ENCODE peak calls at places on chromosomes 6 and 20, in nine cellular contexts. One of them, this sample, is unnamed.
A peak's percentile ranks its signal among the peaks of the same experiment; 100 is the strongest.

GRCh38 chr6:14622878-14623542 is 505.4 kb downstream of the CD83 start:
- DNase-seq in mammary epithelial cell: no peak
- DNase-seq in AG10803: no peak
- DNase-seq in cardiac muscle cell: no peak
- DNase-seq in IMR-90: peak; percentile 15
- DNase-seq in SK-N-SH: no peak
- DNase-seq in cardiac fibroblast: no peak
- DNase-seq in GM06990: no peak
- DNase-seq in neural progenitor cell: no peak
- DNase-seq in this sample: no peak

GRCh38 chr6:16511048-16511660 is 250.1 kb downstream of the ATXN1 start:
- DNase-seq in mammary epithelial cell: peak; percentile 30
- DNase-seq in AG10803: peak; percentile 56
- DNase-seq in cardiac muscle cell: peak; percentile 66
- DNase-seq in IMR-90: peak; percentile 48
- DNase-seq in SK-N-SH: peak; percentile 38
- DNase-seq in cardiac fibroblast: peak; percentile 68
- DNase-seq in GM06990: no peak
- DNase-seq in neural progenitor cell: peak; percentile 57
- DNase-seq in this sample: peak; percentile 48

GRCh38 chr6:134748484-134748883 is 201.4 kb downstream of the ALDH8A1 start:
- DNase-seq in mammary epithelial cell: no peak
- DNase-seq in AG10803: no peak
- DNase-seq in cardiac muscle cell: no peak
- DNase-seq in IMR-90: no peak
- DNase-seq in SK-N-SH: no peak
- DNase-seq in cardiac fibroblast: no peak
- DNase-seq in GM06990: no peak
- DNase-seq in neural progenitor cell: no peak
- DNase-seq in this sample: no peak

GRCh38 chr6:23728707-23729106 is 397.3 kb upstream of the NRSN1 start:
- DNase-seq in mammary epithelial cell: no peak
- DNase-seq in AG10803: no peak
- DNase-seq in cardiac muscle cell: peak; percentile 1
- DNase-seq in IMR-90: no peak
- DNase-seq in SK-N-SH: no peak
- DNase-seq in cardiac fibroblast: no peak
- DNase-seq in GM06990: no peak
- DNase-seq in neural progenitor cell: no peak
- DNase-seq in this sample: no peak

GRCh38 chr20:38875170-38875993 is 50.8 kb upstream of the FAM83D start:
- DNase-seq in mammary epithelial cell: no peak
- DNase-seq in AG10803: no peak
- DNase-seq in cardiac muscle cell: no peak
- DNase-seq in IMR-90: no peak
- DNase-seq in SK-N-SH: peak; percentile 74
- DNase-seq in cardiac fibroblast: no peak
- DNase-seq in GM06990: peak; percentile 88
- DNase-seq in neural progenitor cell: no peak
- DNase-seq in this sample: peak; percentile 98

GRCh38 chr6:111534366-111534765 is 51.3 kb upstream of the REV3L start:
- DNase-seq in mammary epithelial cell: peak; percentile 38
- DNase-seq in AG10803: no peak
- DNase-seq in cardiac muscle cell: peak; percentile 49
- DNase-seq in IMR-90: peak; percentile 35
- DNase-seq in SK-N-SH: no peak
- DNase-seq in cardiac fibroblast: peak; percentile 51
- DNase-seq in GM06990: no peak
- DNase-seq in neural progenitor cell: no peak
- DNase-seq in this sample: no peak

GRCh38 chr6:109961666-109962065 is 16.4 kb upstream of the GPR6 start:
- DNase-seq in mammary epithelial cell: peak; percentile 62
- DNase-seq in AG10803: peak; percentile 21
- DNase-seq in cardiac muscle cell: peak; percentile 2
- DNase-seq in IMR-90: no peak
- DNase-seq in SK-N-SH: no peak
- DNase-seq in cardiac fibroblast: peak; percentile 42
- DNase-seq in GM06990: no peak
- DNase-seq in neural progenitor cell: no peak
- DNase-seq in this sample: no peak

GRCh38 chr6:149014631-149015171 is 267.9 kb downstream of the UST start:
- DNase-seq in mammary epithelial cell: no peak
- DNase-seq in AG10803: peak; percentile 45
- DNase-seq in cardiac muscle cell: peak; percentile 59
- DNase-seq in IMR-90: peak; percentile 74
- DNase-seq in SK-N-SH: no peak
- DNase-seq in cardiac fibroblast: peak; percentile 56
- DNase-seq in GM06990: no peak
- DNase-seq in neural progenitor cell: no peak
- DNase-seq in this sample: no peak

GRCh38 chr6:107931894-107932293 is 26.1 kb downstream of the SEC63 start:
- DNase-seq in mammary epithelial cell: no peak
- DNase-seq in AG10803: no peak
- DNase-seq in cardiac muscle cell: no peak
- DNase-seq in IMR-90: no peak
- DNase-seq in SK-N-SH: no peak
- DNase-seq in cardiac fibroblast: no peak
- DNase-seq in GM06990: no peak
- DNase-seq in neural progenitor cell: no peak
- DNase-seq in this sample: no peak

GRCh38 chr6:129749749-129750120 is 39.8 kb upstream of the ARHGAP18 start:
- DNase-seq in mammary epithelial cell: peak; percentile 83
- DNase-seq in AG10803: peak; percentile 90
- DNase-seq in cardiac muscle cell: peak; percentile 92
- DNase-seq in IMR-90: peak; percentile 83
- DNase-seq in SK-N-SH: no peak
- DNase-seq in cardiac fibroblast: peak; percentile 91
- DNase-seq in GM06990: no peak
- DNase-seq in neural progenitor cell: no peak
- DNase-seq in this sample: peak; percentile 79

GRCh38 chr6:110681543-110682459 is 133.5 kb downstream of the CDK19 start:
- DNase-seq in mammary epithelial cell: peak; percentile 6
- DNase-seq in AG10803: no peak
- DNase-seq in cardiac muscle cell: no peak
- DNase-seq in IMR-90: peak; percentile 23
- DNase-seq in SK-N-SH: no peak
- DNase-seq in cardiac fibroblast: peak; percentile 10
- DNase-seq in GM06990: no peak
- DNase-seq in neural progenitor cell: no peak
- DNase-seq in this sample: no peak

DNA sequence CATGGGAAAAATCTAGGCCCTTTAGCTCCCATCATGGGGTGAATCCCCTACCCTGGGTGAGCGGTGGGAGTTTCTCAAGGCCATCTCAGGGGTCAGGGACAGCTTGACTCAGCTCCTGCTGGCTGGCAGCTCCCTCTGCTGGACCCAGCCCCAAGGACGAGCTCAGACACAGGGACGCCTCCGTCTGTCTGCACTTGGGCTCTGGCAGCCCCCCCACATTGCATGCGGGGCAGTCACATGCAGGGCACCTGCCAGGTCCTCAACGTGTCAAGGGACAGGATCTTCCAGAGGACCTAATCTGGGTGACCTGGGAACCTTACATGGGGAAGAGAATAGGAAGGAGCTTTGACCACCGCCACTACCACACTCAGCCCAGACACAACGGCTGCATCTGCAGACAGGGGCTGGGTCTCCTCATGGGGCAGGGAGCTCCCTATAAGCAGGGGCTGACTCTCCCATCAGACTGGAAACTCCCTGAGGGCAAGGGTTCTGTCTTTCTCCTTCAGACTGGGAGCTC is 173.4 kb downstream of the MRPL14 start:
- DNase-seq in mammary epithelial cell: no peak
- DNase-seq in AG10803: peak; percentile 22
- DNase-seq in cardiac muscle cell: peak; percentile 37
- DNase-seq in IMR-90: no peak
- DNase-seq in SK-N-SH: peak; percentile 61
- DNase-seq in cardiac fibroblast: peak; percentile 33
- DNase-seq in GM06990: no peak
- DNase-seq in neural progenitor cell: peak; percentile 53
- DNase-seq in this sample: no peak
- TF ChIP-seq CTCF in mammary epithelial cell: peak; percentile 36
- TF ChIP-seq CTCF in AG10803: peak; percentile 39
- TF ChIP-seq CTCF in cardiac muscle cell: peak; percentile 49
- TF ChIP-seq CTCF in IMR-90: peak; percentile 46
- TF ChIP-seq CTCF in SK-N-SH: peak; percentile 31
- TF ChIP-seq CTCF in cardiac fibroblast: peak; percentile 51
- TF ChIP-seq CTCF in GM06990: no peak
- TF ChIP-seq CTCF in neural progenitor cell: peak; percentile 42
- TF ChIP-seq CTCF in this sample: no peak

GRCh38 chr6:124990988-124991387 is 28.8 kb downstream of the RNF217 start:
- DNase-seq in mammary epithelial cell: no peak
- DNase-seq in AG10803: no peak
- DNase-seq in cardiac muscle cell: no peak
- DNase-seq in IMR-90: no peak
- DNase-seq in SK-N-SH: no peak
- DNase-seq in cardiac fibroblast: no peak
- DNase-seq in GM06990: no peak
- DNase-seq in neural progenitor cell: no peak
- DNase-seq in this sample: no peak

GRCh38 chr6:124987291-124987690 is 25.1 kb downstream of the RNF217 start:
- DNase-seq in mammary epithelial cell: no peak
- DNase-seq in AG10803: peak; percentile 49
- DNase-seq in cardiac muscle cell: peak; percentile 34
- DNase-seq in IMR-90: no peak
- DNase-seq in SK-N-SH: no peak
- DNase-seq in cardiac fibroblast: no peak
- DNase-seq in GM06990: no peak
- DNase-seq in neural progenitor cell: no peak
- DNase-seq in this sample: no peak

GRCh38 chr6:124986146-124986545 is 23.9 kb downstream of the RNF217 start:
- DNase-seq in mammary epithelial cell: no peak
- DNase-seq in AG10803: no peak
- DNase-seq in cardiac muscle cell: no peak
- DNase-seq in IMR-90: no peak
- DNase-seq in SK-N-SH: no peak
- DNase-seq in cardiac fibroblast: no peak
- DNase-seq in GM06990: no peak
- DNase-seq in neural progenitor cell: no peak
- DNase-seq in this sample: no peak

GRCh38 chr6:124987999-124988591 is 25.9 kb downstream of the RNF217 start:
- DNase-seq in mammary epithelial cell: no peak
- DNase-seq in AG10803: no peak
- DNase-seq in cardiac muscle cell: no peak
- DNase-seq in IMR-90: no peak
- DNase-seq in SK-N-SH: no peak
- DNase-seq in cardiac fibroblast: no peak
- DNase-seq in GM06990: no peak
- DNase-seq in neural progenitor cell: no peak
- DNase-seq in this sample: no peak

DNA sequence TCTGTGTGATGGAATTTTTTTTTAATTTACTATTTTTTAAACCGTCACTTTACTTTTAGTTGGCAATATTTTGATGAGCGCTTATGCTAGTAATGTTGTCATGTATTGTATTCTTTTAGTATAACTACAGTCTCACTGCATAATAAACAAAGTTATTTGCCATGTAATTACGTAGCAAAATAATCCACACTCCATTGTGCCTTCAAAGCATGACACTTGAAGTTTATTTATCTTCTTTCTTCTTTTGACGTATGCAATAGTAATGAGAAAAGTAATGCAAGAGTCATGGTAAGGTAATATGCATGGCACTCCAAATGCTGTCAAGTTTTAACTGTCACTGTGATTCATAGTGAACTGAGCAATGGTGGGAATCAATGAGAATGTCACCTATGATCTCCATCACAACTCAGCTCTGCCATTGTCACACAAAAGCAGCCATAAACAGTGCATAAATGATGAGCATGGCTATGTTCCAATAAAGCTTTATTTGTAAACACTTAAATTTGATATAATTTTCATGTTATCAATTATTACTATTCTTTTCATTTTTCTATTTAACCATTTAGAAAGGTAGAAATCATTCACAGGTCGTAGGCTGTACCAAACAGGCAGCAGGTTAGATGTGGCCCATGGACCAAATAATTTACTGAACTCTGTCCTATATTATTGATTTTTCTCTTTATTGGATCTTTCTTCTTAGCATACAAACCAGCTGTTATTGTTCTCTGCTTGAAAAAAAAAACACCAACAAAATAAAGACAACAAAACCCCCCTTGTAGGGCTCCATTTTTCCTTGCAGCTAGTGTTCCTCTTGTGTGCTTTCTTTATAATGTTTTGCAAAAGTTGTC is 27.1 kb downstream of the RNF217 start:
- DNase-seq in mammary epithelial cell: no peak
- DNase-seq in AG10803: no peak
- DNase-seq in cardiac muscle cell: no peak
- DNase-seq in IMR-90: no peak
- DNase-seq in SK-N-SH: no peak
- DNase-seq in cardiac fibroblast: no peak
- DNase-seq in GM06990: no peak
- DNase-seq in neural progenitor cell: no peak
- DNase-seq in this sample: no peak
- H3K4me3 ChIP-seq in mammary epithelial cell: no peak overlapping the region
- H3K4me3 ChIP-seq in AG10803: no peak overlapping the region
- H3K4me3 ChIP-seq in cardiac muscle cell: no peak overlapping the region
- H3K4me3 ChIP-seq in IMR-90: no peak overlapping the region
- H3K4me3 ChIP-seq in SK-N-SH: no peak overlapping the region
- H3K4me3 ChIP-seq in cardiac fibroblast: no peak overlapping the region
- H3K4me3 ChIP-seq in GM06990: no peak overlapping the region
- H3K4me3 ChIP-seq in neural progenitor cell: no peak overlapping the region
- H3K4me3 ChIP-seq in this sample: no peak overlapping the region

DNA sequence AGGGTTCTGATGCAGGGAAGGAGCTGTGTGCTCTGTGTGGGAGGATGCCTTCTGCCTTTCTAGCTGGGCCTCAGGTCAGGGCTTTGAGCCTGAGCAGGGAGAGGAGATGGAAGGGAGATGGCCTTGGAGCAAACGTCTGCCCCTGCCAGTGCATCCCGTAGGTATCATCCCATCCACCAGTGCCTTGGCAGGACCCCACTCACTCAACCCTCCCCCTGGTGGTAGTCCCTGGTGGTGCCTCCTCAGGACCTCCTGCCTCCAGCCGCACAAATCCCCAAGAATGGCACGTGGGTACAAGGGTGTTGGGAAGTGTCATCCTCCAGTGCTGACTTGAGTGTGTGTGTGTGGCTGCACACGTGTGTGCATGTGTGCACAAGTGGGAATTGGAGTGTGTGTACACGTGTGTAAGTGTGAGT is 23.1 kb upstream of the MICB start:
- DNase-seq in mammary epithelial cell: no peak
- DNase-seq in AG10803: no peak
- DNase-seq in cardiac muscle cell: no peak
- DNase-seq in IMR-90: no peak
- DNase-seq in SK-N-SH: peak; percentile 49
- DNase-seq in cardiac fibroblast: no peak
- DNase-seq in GM06990: no peak
- DNase-seq in neural progenitor cell: peak; percentile 28
- DNase-seq in this sample: no peak
- TF ChIP-seq CTCF in mammary epithelial cell: no peak
- TF ChIP-seq CTCF in AG10803: peak; percentile 28
- TF ChIP-seq CTCF in cardiac muscle cell: peak; percentile 33
- TF ChIP-seq CTCF in IMR-90: peak; percentile 14
- TF ChIP-seq CTCF in SK-N-SH: peak; percentile 37
- TF ChIP-seq CTCF in cardiac fibroblast: peak; percentile 37
- TF ChIP-seq CTCF in GM06990: peak; percentile 47
- TF ChIP-seq CTCF in neural progenitor cell: peak; percentile 46
- TF ChIP-seq CTCF in this sample: peak; percentile 48

DNA sequence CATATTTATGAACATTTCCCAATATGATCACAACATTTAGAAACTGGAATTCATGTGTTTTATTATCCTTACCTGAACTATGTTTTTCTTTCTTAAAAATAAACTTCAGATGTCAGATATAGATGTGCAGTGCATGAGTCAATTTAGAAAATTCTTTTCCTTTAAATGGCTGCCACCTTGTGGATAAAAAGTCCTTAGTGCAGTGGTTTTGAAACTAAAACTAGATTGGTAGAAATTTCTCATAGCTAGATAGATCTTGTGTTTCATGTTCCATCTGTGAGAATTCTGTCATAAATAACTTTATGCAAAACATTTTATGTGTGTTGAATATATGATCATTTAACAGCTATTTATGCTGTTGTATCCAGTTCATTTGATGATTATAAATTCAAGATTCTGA is 134.9 kb downstream of the KLHL32 start:
- DNase-seq in mammary epithelial cell: peak; percentile 17
- DNase-seq in AG10803: peak; percentile 45
- DNase-seq in cardiac muscle cell: peak; percentile 59
- DNase-seq in IMR-90: peak; percentile 37
- DNase-seq in SK-N-SH: peak; percentile 57
- DNase-seq in cardiac fibroblast: peak; percentile 65
- DNase-seq in GM06990: peak; percentile 6
- DNase-seq in neural progenitor cell: peak; percentile 30
- DNase-seq in this sample: peak; percentile 60
- H3K4me3 ChIP-seq in mammary epithelial cell: no peak overlapping the region
- H3K4me3 ChIP-seq in AG10803: no peak overlapping the region
- H3K4me3 ChIP-seq in cardiac muscle cell: no peak overlapping the region
- H3K4me3 ChIP-seq in IMR-90: no peak overlapping the region
- H3K4me3 ChIP-seq in SK-N-SH: peak overlapping the region; percentile 2
- H3K4me3 ChIP-seq in cardiac fibroblast: no peak overlapping the region
- H3K4me3 ChIP-seq in GM06990: no peak overlapping the region
- H3K4me3 ChIP-seq in neural progenitor cell: no peak overlapping the region
- H3K4me3 ChIP-seq in this sample: no peak overlapping the region